ENCODE peak calls at places on chromosome 10, in nine cellular contexts. One of them, this sample, is unnamed.

GRCh38 chr10:35770817-35771355 is 128.8 kb upstream of the FZD8 start:
- DNase-seq in adrenal gland: no peak
- DNase-seq in AG04450: no peak
- DNase-seq in psoas muscle: no peak
- DNase-seq in suprapubic skin: no peak
- DNase-seq in MG63: no peak
- DNase-seq in left ventricle myocardium inferior: no peak
- DNase-seq in left lung: peak; percentile 53
- DNase-seq in CD4-positive, alpha-beta T cell: no peak
- DNase-seq in this sample: no peak

GRCh38 chr10:29691564-29692064 is 56.8 kb upstream of the SVIL start:
- DNase-seq in adrenal gland: peak; percentile 51
- DNase-seq in AG04450: no peak
- DNase-seq in psoas muscle: no peak
- DNase-seq in MG63: peak; percentile 66
- DNase-seq in left lung: no peak
- DNase-seq in CD4-positive, alpha-beta T cell: no peak
- DNase-seq in suprapubic skin: no peak
- DNase-seq in left ventricle myocardium inferior: no peak
- DNase-seq in this sample: no peak

GRCh38 chr10:129655007-129655678 is 188.1 kb downstream of the MGMT start:
- DNase-seq in adrenal gland: no peak
- DNase-seq in psoas muscle: no peak
- DNase-seq in MG63: no peak
- DNase-seq in left ventricle myocardium inferior: no peak
- DNase-seq in CD4-positive, alpha-beta T cell: no peak
- DNase-seq in AG04450: no peak
- DNase-seq in suprapubic skin: no peak
- DNase-seq in left lung: no peak
- DNase-seq in this sample: no peak

GRCh38 chr10:52742723-52743122 is 29.9 kb downstream of the MBL2 start:
- DNase-seq in suprapubic skin: no peak
- DNase-seq in psoas muscle: no peak
- DNase-seq in AG04450: no peak
- DNase-seq in left lung: no peak
- DNase-seq in adrenal gland: no peak
- DNase-seq in left ventricle myocardium inferior: no peak
- DNase-seq in CD4-positive, alpha-beta T cell: no peak
- DNase-seq in MG63: no peak
- DNase-seq in this sample: no peak

GRCh38 chr10:114340816-114341215 is 63.5 kb downstream of the AFAP1L2 start:
- DNase-seq in psoas muscle: no peak
- DNase-seq in suprapubic skin: no peak
- DNase-seq in MG63: no peak
- DNase-seq in AG04450: no peak
- DNase-seq in left ventricle myocardium inferior: peak; percentile 40
- DNase-seq in left lung: peak; percentile 47
- DNase-seq in adrenal gland: no peak
- DNase-seq in CD4-positive, alpha-beta T cell: no peak
- DNase-seq in this sample: no peak

GRCh38 chr10:21523007-21523406 is 2.5 kb downstream of the SKIDA1 start:
- DNase-seq in psoas muscle: no peak
- DNase-seq in AG04450: no peak
- DNase-seq in left lung: no peak
- DNase-seq in CD4-positive, alpha-beta T cell: no peak
- DNase-seq in suprapubic skin: no peak
- DNase-seq in MG63: no peak
- DNase-seq in adrenal gland: no peak
- DNase-seq in left ventricle myocardium inferior: no peak
- DNase-seq in this sample: no peak

GRCh38 chr10:28429045-28429444 is 103.9 kb upstream of the WAC start:
- DNase-seq in left ventricle myocardium inferior: no peak
- DNase-seq in MG63: no peak
- DNase-seq in psoas muscle: no peak
- DNase-seq in adrenal gland: no peak
- DNase-seq in CD4-positive, alpha-beta T cell: no peak
- DNase-seq in AG04450: no peak
- DNase-seq in suprapubic skin: no peak
- DNase-seq in left lung: no peak
- DNase-seq in this sample: no peak

GRCh38 chr10:30013684-30014246 is 45.6 kb downstream of the JCAD start:
- DNase-seq in CD4-positive, alpha-beta T cell: no peak
- DNase-seq in MG63: no peak
- DNase-seq in left ventricle myocardium inferior: peak; percentile 76
- DNase-seq in suprapubic skin: no peak
- DNase-seq in psoas muscle: peak; percentile 45
- DNase-seq in left lung: no peak
- DNase-seq in AG04450: no peak
- DNase-seq in adrenal gland: peak; percentile 84
- DNase-seq in this sample: no peak

GRCh38 chr10:117532451-117533107 is 10.0 kb upstream of the EMX2 start:
- DNase-seq in left lung: no peak
- DNase-seq in AG04450: no peak
- DNase-seq in CD4-positive, alpha-beta T cell: no peak
- DNase-seq in psoas muscle: no peak
- DNase-seq in MG63: no peak
- DNase-seq in left ventricle myocardium inferior: no peak
- DNase-seq in suprapubic skin: peak; percentile 34
- DNase-seq in adrenal gland: no peak
- DNase-seq in this sample: no peak

GRCh38 chr10:122999347-122999746 is 9.2 kb downstream of the IKZF5 start:
- DNase-seq in left lung: no peak
- DNase-seq in psoas muscle: no peak
- DNase-seq in left ventricle myocardium inferior: no peak
- DNase-seq in adrenal gland: no peak
- DNase-seq in CD4-positive, alpha-beta T cell: no peak
- DNase-seq in suprapubic skin: no peak
- DNase-seq in AG04450: no peak
- DNase-seq in MG63: no peak
- DNase-seq in this sample: peak; percentile 29

GRCh38 chr10:77455538-77455937 is 182.1 kb downstream of the KCNMA1 start:
- DNase-seq in adrenal gland: peak; percentile 65
- DNase-seq in left lung: no peak
- DNase-seq in MG63: peak; percentile 36
- DNase-seq in left ventricle myocardium inferior: no peak
- DNase-seq in AG04450: no peak
- DNase-seq in psoas muscle: no peak
- DNase-seq in suprapubic skin: no peak
- DNase-seq in CD4-positive, alpha-beta T cell: no peak
- DNase-seq in this sample: no peak

GRCh38 chr10:17202506-17202905 is 1.0 kb upstream of the TRDMT1 start:
- DNase-seq in AG04450: no peak
- DNase-seq in suprapubic skin: no peak
- DNase-seq in left ventricle myocardium inferior: no peak
- DNase-seq in left lung: no peak
- DNase-seq in adrenal gland: no peak
- DNase-seq in CD4-positive, alpha-beta T cell: no peak
- DNase-seq in psoas muscle: no peak
- DNase-seq in MG63: no peak
- DNase-seq in this sample: no peak

GRCh38 chr10:94614558-94614957 is 69.0 kb downstream of the HELLS start:
- DNase-seq in left lung: no peak
- DNase-seq in AG04450: no peak
- DNase-seq in adrenal gland: no peak
- DNase-seq in MG63: no peak
- DNase-seq in CD4-positive, alpha-beta T cell: no peak
- DNase-seq in left ventricle myocardium inferior: no peak
- DNase-seq in psoas muscle: no peak
- DNase-seq in suprapubic skin: no peak
- DNase-seq in this sample: no peak

GRCh38 chr10:60031664-60032063 is 125.3 kb upstream of the CCDC6 start:
- DNase-seq in MG63: no peak
- DNase-seq in psoas muscle: no peak
- DNase-seq in adrenal gland: peak; percentile 11
- DNase-seq in left ventricle myocardium inferior: no peak
- DNase-seq in left lung: no peak
- DNase-seq in AG04450: no peak
- DNase-seq in suprapubic skin: no peak
- DNase-seq in CD4-positive, alpha-beta T cell: no peak
- DNase-seq in this sample: no peak

GRCh38 chr10:84293171-84293570 is 35.2 kb upstream of the CCSER2 start:
- DNase-seq in psoas muscle: no peak
- DNase-seq in left lung: no peak
- DNase-seq in MG63: no peak
- DNase-seq in adrenal gland: no peak
- DNase-seq in suprapubic skin: no peak
- DNase-seq in AG04450: no peak
- DNase-seq in CD4-positive, alpha-beta T cell: no peak
- DNase-seq in left ventricle myocardium inferior: no peak
- DNase-seq in this sample: no peak

GRCh38 chr10:126563361-126563760 is 107.1 kb downstream of the C10orf90 start:
- DNase-seq in MG63: no peak
- DNase-seq in left lung: no peak
- DNase-seq in AG04450: no peak
- DNase-seq in suprapubic skin: no peak
- DNase-seq in adrenal gland: no peak
- DNase-seq in CD4-positive, alpha-beta T cell: no peak
- DNase-seq in psoas muscle: no peak
- DNase-seq in left ventricle myocardium inferior: no peak
- DNase-seq in this sample: no peak

GRCh38 chr10:86413046-86413728 is 46.6 kb upstream of the GRID1 start:
- DNase-seq in left ventricle myocardium inferior: no peak
- DNase-seq in psoas muscle: no peak
- DNase-seq in AG04450: no peak
- DNase-seq in adrenal gland: no peak
- DNase-seq in suprapubic skin: no peak
- DNase-seq in left lung: no peak
- DNase-seq in MG63: no peak
- DNase-seq in CD4-positive, alpha-beta T cell: no peak
- DNase-seq in this sample: peak; percentile 48

DNA sequence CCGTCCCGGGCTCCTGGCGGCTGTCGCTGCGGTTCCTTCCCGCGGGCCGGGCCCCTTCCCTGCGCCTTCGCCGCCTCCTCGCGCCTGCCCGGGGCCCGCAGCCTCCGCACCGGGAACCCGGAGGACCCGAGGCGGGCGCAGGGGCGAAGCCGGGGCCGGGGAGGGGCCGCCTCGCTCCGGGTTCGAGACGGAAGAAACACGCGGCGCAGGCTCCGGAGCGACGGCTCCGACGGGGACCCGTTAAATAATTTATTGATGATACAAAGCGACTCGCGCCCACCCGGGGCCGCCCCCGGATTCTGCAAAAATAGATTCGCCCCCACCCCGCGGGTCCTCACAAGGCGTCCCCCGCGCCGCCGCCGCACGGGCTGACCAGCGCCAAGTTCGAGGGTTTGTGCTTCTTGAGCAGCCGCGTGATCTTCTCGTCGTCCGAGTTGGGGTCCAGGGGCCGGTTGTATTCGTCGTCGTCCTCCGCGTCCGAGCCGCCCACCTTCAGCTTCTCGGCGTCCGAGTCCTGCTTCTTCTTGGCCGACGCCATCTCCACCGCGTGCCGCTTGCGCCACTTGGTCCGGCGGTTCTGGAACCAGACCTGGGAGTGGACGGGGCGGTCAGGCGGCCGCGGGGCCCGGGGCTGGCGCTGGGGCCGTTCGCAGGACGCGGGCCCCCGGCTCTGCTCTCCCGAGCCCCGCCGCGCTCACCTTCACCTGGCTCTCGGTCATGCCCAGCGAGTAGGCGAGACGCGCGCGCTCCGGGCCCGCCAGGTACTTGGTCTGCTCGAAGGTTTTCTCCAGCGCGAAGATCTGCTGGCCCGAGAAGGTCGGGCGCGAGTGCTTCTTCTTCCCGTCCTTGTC is 1.1 kb downstream of the NKX6-2 start:
- DNase-seq in adrenal gland: no peak
- DNase-seq in AG04450: no peak
- DNase-seq in CD4-positive, alpha-beta T cell: no peak
- DNase-seq in suprapubic skin: no peak
- DNase-seq in psoas muscle: no peak
- DNase-seq in MG63: no peak
- DNase-seq in left lung: no peak
- DNase-seq in left ventricle myocardium inferior: no peak
- DNase-seq in this sample: no peak
- H3K9me3 ChIP-seq in adrenal gland: no peaks in the 10 kb centered on the region
- H3K9me3 ChIP-seq in AG04450: peaks cover 7% of the 10 kb centered on the region
- H3K9me3 ChIP-seq in CD4-positive, alpha-beta T cell: no peaks in the 10 kb centered on the region
- H3K9me3 ChIP-seq in suprapubic skin: no peaks in the 10 kb centered on the region
- H3K9me3 ChIP-seq in psoas muscle: no peaks in the 10 kb centered on the region
- H3K9me3 ChIP-seq in MG63: no peaks in the 10 kb centered on the region
- H3K9me3 ChIP-seq in left lung: no peaks in the 10 kb centered on the region
- H3K9me3 ChIP-seq in left ventricle myocardium inferior: no peaks in the 10 kb centered on the region
- H3K9me3 ChIP-seq in this sample: no peaks in the 10 kb centered on the region

GRCh38 chr10:44182909-44183308 is 202.0 kb downstream of the CXCL12 start:
- DNase-seq in suprapubic skin: no peak
- DNase-seq in MG63: no peak
- DNase-seq in psoas muscle: no peak
- DNase-seq in CD4-positive, alpha-beta T cell: no peak
- DNase-seq in left ventricle myocardium inferior: no peak
- DNase-seq in adrenal gland: no peak
- DNase-seq in left lung: no peak
- DNase-seq in AG04450: no peak
- DNase-seq in this sample: no peak
- H3K9me3 ChIP-seq in suprapubic skin: no peaks in the 10 kb centered on the region
- H3K9me3 ChIP-seq in MG63: no peaks in the 10 kb centered on the region
- H3K9me3 ChIP-seq in psoas muscle: no peaks in the 10 kb centered on the region
- H3K9me3 ChIP-seq in CD4-positive, alpha-beta T cell: no peaks in the 10 kb centered on the region
- H3K9me3 ChIP-seq in left ventricle myocardium inferior: no peaks in the 10 kb centered on the region
- H3K9me3 ChIP-seq in adrenal gland: no peaks in the 10 kb centered on the region
- H3K9me3 ChIP-seq in left lung: no peaks in the 10 kb centered on the region
- H3K9me3 ChIP-seq in AG04450: no peaks in the 10 kb centered on the region
- H3K9me3 ChIP-seq in this sample: no peaks in the 10 kb centered on the region

DNA sequence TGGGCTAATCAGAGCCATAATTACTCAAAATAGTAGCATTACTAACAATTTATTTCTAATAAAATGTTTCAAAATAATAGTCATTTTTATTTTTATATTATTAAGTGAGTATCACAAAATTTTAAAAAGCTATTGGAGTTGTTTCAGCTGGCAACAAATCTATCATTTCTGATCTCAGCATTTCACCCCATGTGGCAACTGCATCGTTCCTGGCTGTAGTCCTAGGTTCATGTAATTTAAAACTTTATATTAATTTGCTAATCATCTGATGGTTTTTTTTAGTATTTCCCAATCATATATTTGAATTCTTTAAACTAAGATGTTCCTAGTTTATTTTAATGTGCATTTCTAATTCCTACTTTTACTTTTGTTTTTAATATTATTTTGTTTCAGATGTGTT is 293.0 kb upstream of the AKR1E2 start:
- DNase-seq in MG63: no peak
- DNase-seq in AG04450: no peak
- DNase-seq in left ventricle myocardium inferior: no peak
- DNase-seq in CD4-positive, alpha-beta T cell: no peak
- DNase-seq in suprapubic skin: no peak
- DNase-seq in psoas muscle: no peak
- DNase-seq in adrenal gland: no peak
- DNase-seq in left lung: no peak
- DNase-seq in this sample: peak; percentile 55
- H3K9me3 ChIP-seq in MG63: peaks cover 8% of the 10 kb centered on the region
- H3K9me3 ChIP-seq in AG04450: peaks cover 8% of the 10 kb centered on the region
- H3K9me3 ChIP-seq in left ventricle myocardium inferior: peaks cover 14% of the 10 kb centered on the region
- H3K9me3 ChIP-seq in CD4-positive, alpha-beta T cell: no peaks in the 10 kb centered on the region
- H3K9me3 ChIP-seq in suprapubic skin: no peaks in the 10 kb centered on the region
- H3K9me3 ChIP-seq in psoas muscle: peaks cover 2% of the 10 kb centered on the region
- H3K9me3 ChIP-seq in adrenal gland: no peaks in the 10 kb centered on the region
- H3K9me3 ChIP-seq in left lung: peaks cover 12% of the 10 kb centered on the region
- H3K9me3 ChIP-seq in this sample: peaks cover 4% of the 10 kb centered on the region

DNA sequence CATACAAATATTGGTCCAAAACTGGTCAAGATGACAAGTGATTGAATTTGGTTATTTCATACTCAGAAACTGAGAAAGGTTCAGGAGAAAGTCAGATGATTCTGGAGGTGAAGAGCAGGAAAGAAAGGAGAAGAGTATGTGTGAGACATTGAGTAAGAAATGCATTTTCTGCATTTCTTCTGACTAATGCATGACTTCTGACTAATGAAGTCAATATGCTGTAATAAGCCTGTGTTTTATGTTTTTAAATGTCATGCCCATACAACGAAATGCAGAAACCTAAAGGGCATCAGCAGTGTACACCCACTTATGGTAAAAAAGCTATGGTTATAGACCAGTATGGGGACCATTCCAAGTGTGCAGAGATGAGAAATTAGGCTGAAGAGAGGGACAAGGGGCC is 1227.8 kb upstream of the SORCS1 start:
- DNase-seq in CD4-positive, alpha-beta T cell: no peak
- DNase-seq in adrenal gland: no peak
- DNase-seq in suprapubic skin: no peak
- DNase-seq in MG63: no peak
- DNase-seq in left ventricle myocardium inferior: no peak
- DNase-seq in left lung: no peak
- DNase-seq in psoas muscle: no peak
- DNase-seq in AG04450: no peak
- DNase-seq in this sample: peak; percentile 77
- H3K9me3 ChIP-seq in CD4-positive, alpha-beta T cell: no peaks in the 10 kb centered on the region
- H3K9me3 ChIP-seq in adrenal gland: no peaks in the 10 kb centered on the region
- H3K9me3 ChIP-seq in suprapubic skin: no peaks in the 10 kb centered on the region
- H3K9me3 ChIP-seq in MG63: no peaks in the 10 kb centered on the region
- H3K9me3 ChIP-seq in left ventricle myocardium inferior: no peaks in the 10 kb centered on the region
- H3K9me3 ChIP-seq in left lung: no peaks in the 10 kb centered on the region
- H3K9me3 ChIP-seq in psoas muscle: no peaks in the 10 kb centered on the region
- H3K9me3 ChIP-seq in AG04450: no peaks in the 10 kb centered on the region
- H3K9me3 ChIP-seq in this sample: no peaks in the 10 kb centered on the region

This sample was measured in adipocyte.